ENCODE peak calls at places on chromosomes 2 and 18, in seven cellular contexts. N, M, K, Z, V, D and T are unnamed samples.

GRCh38 chr2:79530443-79530842 is 17.6 kb downstream of the CTNNA2 start:
- DNase-seq in N (no peak), M (no peak), K (no peak), Z (no peak), V (no peak), D (no peak), T (no peak)

GRCh38 chr2:157839162-157839801 is 36.8 kb downstream of the ACVR1 start:
- DNase-seq in N (peak; percentile 23), M (no peak), K (no peak), Z (no peak), V (no peak), D (peak; percentile 60), T (no peak)

GRCh38 chr2:192117705-192118104 is 77.0 kb downstream of the TMEFF2 start:
- DNase-seq in N (no peak), M (no peak), K (no peak), Z (no peak), V (no peak), D (no peak), T (no peak)

GRCh38 chr2:86240251-86240650 is 41.0 kb downstream of the MRPL35 start:
- DNase-seq in N (no peak), M (no peak), K (no peak), Z (no peak), V (no peak), D (no peak), T (no peak)

GRCh38 chr2:238651306-238652052 is 196.4 kb upstream of the TWIST2 start:
- DNase-seq in N (no peak), M (no peak), K (no peak), Z (no peak), V (no peak), D (no peak), T (no peak)

GRCh38 chr2:231541605-231542509 is 11.6 kb upstream of the NMUR1 start:
- DNase-seq in N (peak; percentile 33), M (no peak), K (no peak), Z (no peak), V (no peak), D (no peak), T (no peak)

GRCh38 chr2:85033388-85033787 is 62.4 kb downstream of the KCMF1 start:
- DNase-seq in N (no peak), M (no peak), K (no peak), Z (no peak), V (no peak), D (no peak), T (no peak)

GRCh38 chr2:48287971-48288370 is 242.0 kb upstream of the STON1 start:
- DNase-seq in N (no peak), M (no peak), K (no peak), Z (no peak), V (no peak), D (no peak), T (no peak)

GRCh38 chr2:201185863-201186262 is 2.9 kb downstream of the CASP10 start:
- DNase-seq in N (no peak), M (no peak), K (no peak), Z (no peak), V (no peak), D (no peak), T (no peak)

GRCh38 chr2:221124542-221125235 is 447.4 kb downstream of the EPHA4 start:
- DNase-seq in N (no peak), M (peak; percentile 96), K (no peak), Z (no peak), V (no peak), D (no peak), T (peak; percentile 67)

GRCh38 chr2:111116843-111117665 is 3.7 kb upstream of the BCL2L11 start:
- DNase-seq in N (peak; percentile 66), M (peak; percentile 76), K (peak; percentile 82), Z (peak; percentile 67), V (peak; percentile 52), D (peak; percentile 43), T (peak; percentile 66)

GRCh38 chr2:172270278-172271079 is 156.9 kb upstream of the ITGA6 start:
- DNase-seq in N (no peak), M (no peak), K (peak; percentile 82), Z (no peak), V (no peak), D (no peak), T (no peak)

GRCh38 chr2:37855283-37856041 is 69.6 kb upstream of the RMDN2 start:
- DNase-seq in N (peak; percentile 35), M (no peak), K (peak; percentile 56), Z (peak; percentile 48), V (no peak), D (no peak), T (peak; percentile 68)

GRCh38 chr2:85503168-85503610 is 35.8 kb upstream of the MAT2A start:
- DNase-seq in N (no peak), M (peak; percentile 70), K (peak; percentile 38), Z (no peak), V (no peak), D (no peak), T (no peak)

GRCh38 chr2:133143649-133144048 is 424.6 kb downstream of the NCKAP5 start:
- DNase-seq in N (no peak), M (no peak), K (no peak), Z (no peak), V (no peak), D (no peak), T (no peak)

GRCh38 chr2:173793649-173794565 is 171.3 kb downstream of the SP3 start:
- DNase-seq in N (no peak), M (no peak), K (peak; percentile 49), Z (no peak), V (no peak), D (no peak), T (no peak)

GRCh38 chr2:88669371-88670214 is 21.9 kb upstream of the RPIA start:
- DNase-seq in N (no peak), M (peak; percentile 60), K (peak; percentile 33), Z (no peak), V (no peak), D (peak; percentile 40), T (peak; percentile 18)

GRCh38 chr2:158034198-158034831 is 67.4 kb upstream of the UPP2 start:
- DNase-seq in N (no peak), M (peak; percentile 43), K (peak; percentile 59), Z (no peak), V (no peak), D (peak; percentile 73), T (no peak)

GRCh38 chr2:159921752-159922404 is 123.9 kb upstream of the CD302 start:
- DNase-seq in N (peak; percentile 54), M (peak; percentile 12), K (peak; percentile 84), Z (peak; percentile 76), V (peak; percentile 49), D (peak; percentile 76), T (peak; percentile 84)

GRCh38 chr2:175396696-175397095 is 215.2 kb upstream of the ATP5MC3 start:
- DNase-seq in N (no peak), M (no peak), K (no peak), Z (no peak), V (no peak), D (no peak), T (no peak)
- H3K27me3 ChIP-seq in N (no peaks in the 10 kb centered on the region), M (no peaks in the 10 kb centered on the region), K (peaks cover 4% of the 10 kb centered on the region), Z (peaks cover 48% of the 10 kb centered on the region), V (no peaks in the 10 kb centered on the region), D (no peaks in the 10 kb centered on the region), T (no peaks in the 10 kb centered on the region)

DNA sequence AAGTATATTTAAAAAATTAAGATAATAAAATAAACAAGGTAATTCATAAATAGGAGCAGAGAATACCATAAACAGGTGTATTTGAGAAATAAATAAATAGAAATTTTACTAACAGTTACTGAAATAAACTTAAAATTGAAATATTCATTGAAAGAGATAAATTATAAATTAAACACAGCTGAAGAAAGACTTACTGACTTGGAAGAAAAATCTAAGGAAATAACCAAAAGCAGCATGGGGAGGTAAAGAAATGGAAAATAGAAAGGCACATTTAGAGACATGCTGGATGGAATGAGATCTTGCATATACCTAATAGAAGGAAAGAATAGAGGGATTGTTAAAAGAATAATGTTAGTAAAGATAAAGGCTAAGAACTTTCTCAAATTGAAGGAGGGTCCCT is 96.3 kb downstream of the SOX11 start:
- DNase-seq in N (no peak), M (no peak), K (no peak), Z (no peak), V (no peak), D (no peak), T (no peak)
- TF ChIP-seq CTCF in N (no peak), M (no peak), K (no peak), Z (no peak), V (no peak), D (no peak), T (no peak)

GRCh38 chr2:218882463-218882821 is 1.8 kb downstream of the WNT10A start:
- DNase-seq in N (no peak), M (no peak), K (no peak), Z (no peak), V (no peak), D (no peak), T (no peak)

GRCh38 chr2:218881744-218882462 is 1.3 kb downstream of the WNT10A start:
- DNase-seq in N (no peak), M (no peak), K (no peak), Z (no peak), V (no peak), D (no peak), T (no peak)

GRCh38 chr2:218882866-218883366 is 2.3 kb downstream of the WNT10A start:
- DNase-seq in N (no peak), M (peak; percentile 81), K (no peak), Z (no peak), V (no peak), D (no peak), T (no peak)

GRCh38 chr2:218884519-218884918 is 3.9 kb downstream of the WNT10A start:
- DNase-seq in N (no peak), M (no peak), K (no peak), Z (no peak), V (no peak), D (no peak), T (no peak)

GRCh38 chr2:218883491-218884490 is 3.1 kb downstream of the WNT10A start:
- DNase-seq in N (no peak), M (peak; percentile 52), K (no peak), Z (no peak), V (no peak), D (no peak), T (no peak)
- H3K27me3 ChIP-seq in N (no peaks in the 10 kb centered on the region), M (no peaks in the 10 kb centered on the region), K (peaks cover 43% of the 10 kb centered on the region), Z (peaks cover 87% of the 10 kb centered on the region), V (peaks cover 58% of the 10 kb centered on the region), D (peaks cover 72% of the 10 kb centered on the region), T (peaks cover 65% of the 10 kb centered on the region)

GRCh38 chr18:49647496-49648168 is 85.8 kb downstream of the LIPG start:
- DNase-seq in N (no peak), M (no peak), K (no peak), Z (no peak), V (no peak), D (peak; percentile 63), T (no peak)

GRCh38 chr18:49650426-49650891 is 88.6 kb downstream of the LIPG start:
- DNase-seq in N (no peak), M (peak; percentile 36), K (peak; percentile 14), Z (no peak), V (no peak), D (no peak), T (no peak)

GRCh38 chr18:49646864-49647263 is 85.0 kb downstream of the LIPG start:
- DNase-seq in N (no peak), M (no peak), K (no peak), Z (no peak), V (no peak), D (no peak), T (no peak)

GRCh38 chr18:49648326-49648725 is 86.5 kb downstream of the LIPG start:
- DNase-seq in N (peak; percentile 69), M (no peak), K (no peak), Z (peak; percentile 41), V (no peak), D (no peak), T (peak; percentile 57)

DNA sequence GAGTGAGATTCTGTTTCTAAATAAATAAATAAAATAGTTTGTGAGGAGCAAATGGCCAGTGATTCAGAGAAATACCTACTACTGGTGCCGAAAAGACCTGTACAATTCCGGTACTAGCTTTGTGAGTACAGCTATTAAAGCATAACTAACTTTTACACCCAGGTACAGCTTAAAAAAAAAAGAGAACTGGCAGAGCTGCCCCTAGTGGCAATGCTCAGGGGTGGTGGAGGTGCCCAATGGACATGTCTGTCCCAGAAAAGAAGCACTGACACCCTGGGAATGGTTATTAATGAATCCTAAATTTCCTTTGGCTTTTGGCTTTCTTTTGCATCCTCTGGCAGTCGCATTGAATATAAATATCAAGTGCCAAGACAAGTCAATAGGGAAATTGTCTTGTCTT is 87.0 kb downstream of the LIPG start:
- DNase-seq in N (no peak), M (no peak), K (no peak), Z (no peak), V (no peak), D (no peak), T (no peak)
- TF ChIP-seq CTCF in N (no peak), M (peak; percentile 42), K (no peak), Z (peak; percentile 25), V (no peak), D (peak; percentile 33), T (no peak)